ENCODE peak calls at places on chromosomes 3 and 15, in four cellular contexts. One of them, this sample, is unnamed.

GRCh38 chr15:35737521-35737920 is 191.6 kb upstream of the DPH6 start:
- DNase-seq in HepG2: no peak
- DNase-seq in H1: no peak
- DNase-seq in GM12878: no peak
- DNase-seq in this sample: no peak

GRCh38 chr15:32677238-32677750 is 35.8 kb downstream of the SCG5 start:
- DNase-seq in HepG2: peak; percentile 96
- DNase-seq in H1: no peak
- DNase-seq in GM12878: no peak
- DNase-seq in this sample: no peak

GRCh38 chr15:48800811-48801460 is 9.9 kb downstream of the CEP152 start:
- DNase-seq in HepG2: peak; percentile 26
- DNase-seq in H1: no peak
- DNase-seq in GM12878: no peak
- DNase-seq in this sample: peak; percentile 20

GRCh38 chr3:141646760-141647561 is 91.1 kb upstream of the RNF7 start:
- DNase-seq in HepG2: peak; percentile 69
- DNase-seq in H1: peak; percentile 31
- DNase-seq in GM12878: no peak
- DNase-seq in this sample: peak; percentile 70

GRCh38 chr3:174614046-174614445 is 245.1 kb upstream of the NAALADL2 start:
- DNase-seq in HepG2: no peak
- DNase-seq in H1: no peak
- DNase-seq in GM12878: no peak
- DNase-seq in this sample: no peak

GRCh38 chr3:187136936-187137335 is 2.4 kb downstream of the RPL39L start:
- DNase-seq in HepG2: no peak
- DNase-seq in H1: no peak
- DNase-seq in GM12878: no peak
- DNase-seq in this sample: no peak

GRCh38 chr3:42010530-42010929 is 48.6 kb upstream of the ULK4 start:
- DNase-seq in HepG2: no peak
- DNase-seq in H1: no peak
- DNase-seq in GM12878: no peak
- DNase-seq in this sample: no peak

GRCh38 chr3:126494204-126494603 is 18.5 kb upstream of the ZXDC start:
- DNase-seq in HepG2: no peak
- DNase-seq in H1: no peak
- DNase-seq in GM12878: no peak
- DNase-seq in this sample: no peak

GRCh38 chr3:156513619-156514018 is 41.3 kb downstream of the SSR3 start:
- DNase-seq in HepG2: peak; percentile 39
- DNase-seq in H1: no peak
- DNase-seq in GM12878: no peak
- DNase-seq in this sample: no peak

GRCh38 chr3:38986901-38987300 is 64.8 kb downstream of the SCN11A start:
- DNase-seq in HepG2: no peak
- DNase-seq in H1: no peak
- DNase-seq in GM12878: no peak
- DNase-seq in this sample: no peak

GRCh38 chr3:182980204-182981037 is at the start of gene DCUN1D1:
- DNase-seq in HepG2: peak; percentile 71
- DNase-seq in H1: peak; percentile 25
- DNase-seq in GM12878: peak; percentile 19
- DNase-seq in this sample: peak; percentile 99

GRCh38 chr3:52231502-52232278 is 6.2 kb upstream of the TLR9 start:
- DNase-seq in HepG2: no peak
- DNase-seq in H1: no peak
- DNase-seq in GM12878: no peak
- DNase-seq in this sample: peak; percentile 90

GRCh38 chr3:52230889-52231499 is 5.5 kb upstream of the TLR9 start:
- DNase-seq in HepG2: no peak
- DNase-seq in H1: no peak
- DNase-seq in GM12878: no peak
- DNase-seq in this sample: no peak

GRCh38 chr3:52233108-52233591 is 5.8 kb downstream of the TWF2 start:
- DNase-seq in HepG2: no peak
- DNase-seq in H1: no peak
- DNase-seq in GM12878: no peak
- DNase-seq in this sample: no peak

GRCh38 chr3:52233968-52234367 is 5.0 kb downstream of the TWF2 start:
- DNase-seq in HepG2: no peak
- DNase-seq in H1: no peak
- DNase-seq in GM12878: no peak
- DNase-seq in this sample: no peak

GRCh38 chr3:52232279-52233107 is 6.5 kb downstream of the TWF2 start:
- DNase-seq in HepG2: no peak
- DNase-seq in H1: no peak
- DNase-seq in GM12878: no peak
- DNase-seq in this sample: no peak
- H3K36me3 ChIP-seq in HepG2: peaks cover 49% of the 10 kb centered on the region
- H3K36me3 ChIP-seq in H1: peaks cover 13% of the 10 kb centered on the region
- H3K36me3 ChIP-seq in GM12878: peaks cover 14% of the 10 kb centered on the region
- H3K36me3 ChIP-seq in this sample: peaks cover 42% of the 10 kb centered on the region

GRCh38 chr3:185730550-185730949 is 94.3 kb downstream of the IGF2BP2 start:
- DNase-seq in HepG2: no peak
- DNase-seq in H1: no peak
- DNase-seq in GM12878: no peak
- DNase-seq in this sample: no peak

GRCh38 chr3:185732782-185733181 is 92.1 kb downstream of the IGF2BP2 start:
- DNase-seq in HepG2: peak; percentile 76
- DNase-seq in H1: no peak
- DNase-seq in GM12878: no peak
- DNase-seq in this sample: no peak

GRCh38 chr3:185737020-185737419 is 87.8 kb downstream of the IGF2BP2 start:
- DNase-seq in HepG2: no peak
- DNase-seq in H1: no peak
- DNase-seq in GM12878: no peak
- DNase-seq in this sample: no peak

GRCh38 chr3:185734725-185735096 is 90.1 kb downstream of the IGF2BP2 start:
- DNase-seq in HepG2: no peak
- DNase-seq in H1: no peak
- DNase-seq in GM12878: no peak
- DNase-seq in this sample: no peak

DNA sequence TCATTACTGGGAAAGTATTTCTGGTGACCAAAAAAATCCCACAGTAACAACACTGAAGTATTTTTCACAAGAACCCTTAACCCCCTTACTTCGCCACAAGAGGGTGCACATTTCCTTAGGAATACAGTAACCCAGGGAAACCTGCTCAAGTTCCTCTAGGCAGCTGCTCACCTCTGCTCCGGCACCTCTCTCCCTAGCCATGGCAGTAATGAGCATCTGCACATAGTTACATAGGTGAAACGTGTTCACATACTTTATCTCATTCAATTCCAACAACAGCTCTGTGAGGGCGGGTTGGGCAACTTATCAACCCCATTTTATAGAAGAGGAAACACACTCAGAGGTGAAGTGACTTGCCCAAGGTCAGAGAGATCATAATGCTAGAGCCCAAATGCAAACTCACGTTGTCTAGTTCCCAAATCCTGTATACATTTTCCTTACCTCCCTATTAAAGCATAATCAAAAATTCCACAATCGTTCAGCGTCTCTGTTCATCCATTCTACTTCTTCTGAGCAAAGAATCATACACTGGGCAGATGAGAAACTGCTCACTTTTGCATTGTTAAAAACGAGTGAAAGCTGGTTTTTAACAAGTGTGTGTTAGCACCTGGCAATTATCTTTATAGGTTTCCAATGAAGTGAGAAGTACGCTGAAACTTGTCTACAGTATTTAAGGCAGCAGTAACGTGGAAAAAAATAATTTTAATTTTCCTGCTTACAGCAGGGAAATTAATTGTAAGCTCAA is 90.7 kb downstream of the IGF2BP2 start:
- DNase-seq in HepG2: peak; percentile 63
- DNase-seq in H1: no peak
- DNase-seq in GM12878: no peak
- DNase-seq in this sample: peak; percentile 57
- TF ChIP-seq GABPA in HepG2: no peak
- TF ChIP-seq GABPA in H1: no peak
- TF ChIP-seq GABPA in GM12878: no peak
- TF ChIP-seq GABPA in this sample: no peak

GRCh38 chr15:28184166-28184565 is 85.1 kb upstream of the OCA2 start:
- DNase-seq in HepG2: no peak
- DNase-seq in H1: no peak
- DNase-seq in GM12878: no peak
- DNase-seq in this sample: no peak
- H3K36me3 ChIP-seq in HepG2: peaks cover 46% of the 10 kb centered on the region
- H3K36me3 ChIP-seq in H1: peaks cover 35% of the 10 kb centered on the region
- H3K36me3 ChIP-seq in GM12878: peaks cover 6% of the 10 kb centered on the region
- H3K36me3 ChIP-seq in this sample: peaks cover 61% of the 10 kb centered on the region

DNA sequence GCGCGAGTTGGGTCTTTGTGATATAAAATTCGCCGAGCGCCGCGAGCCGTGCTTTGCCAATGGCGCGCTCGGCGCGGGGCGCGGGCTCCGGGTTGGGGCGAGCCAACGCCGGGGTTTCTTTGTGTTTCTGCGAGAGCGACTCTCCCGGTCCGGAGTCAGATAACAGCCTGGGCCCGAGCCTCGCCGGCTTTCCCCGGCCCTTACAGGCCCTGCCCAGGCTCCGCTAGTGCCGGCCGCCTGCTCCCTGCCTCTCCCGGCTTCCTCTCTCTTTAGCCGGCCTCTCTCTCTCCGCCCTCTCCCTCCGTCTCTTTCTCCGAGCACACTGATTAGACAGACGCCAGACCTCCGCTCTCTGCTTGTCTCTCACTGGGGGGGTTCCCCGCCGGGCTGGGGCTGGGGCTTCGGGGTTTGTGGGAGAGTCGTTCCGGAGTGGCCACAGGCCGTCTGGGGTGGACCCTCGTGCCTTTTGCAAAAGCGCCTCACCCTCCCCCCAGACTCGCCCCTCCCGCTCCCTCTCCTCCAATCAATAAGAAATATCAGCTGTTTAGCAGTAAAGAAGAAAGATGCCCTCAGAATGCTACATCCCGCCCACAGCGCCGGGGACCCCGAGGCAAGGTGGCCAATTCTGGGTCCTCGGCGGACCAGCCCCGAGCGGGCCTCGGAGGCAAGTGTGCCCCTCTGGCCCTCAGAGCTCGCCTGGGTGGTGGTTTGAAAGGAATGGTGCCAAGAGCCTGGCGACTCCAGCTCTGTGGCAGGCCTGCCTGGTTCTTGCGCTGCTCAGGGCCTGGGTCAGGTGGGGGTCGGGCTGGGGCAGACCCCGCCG is 2.9 kb downstream of the NR2F2 start:
- DNase-seq in HepG2: no peak
- DNase-seq in H1: no peak
- DNase-seq in GM12878: no peak
- DNase-seq in this sample: peak; percentile 57
- TF ChIP-seq GABPA in HepG2: no peak
- TF ChIP-seq GABPA in H1: no peak
- TF ChIP-seq GABPA in GM12878: no peak
- TF ChIP-seq GABPA in this sample: no peak

DNA sequence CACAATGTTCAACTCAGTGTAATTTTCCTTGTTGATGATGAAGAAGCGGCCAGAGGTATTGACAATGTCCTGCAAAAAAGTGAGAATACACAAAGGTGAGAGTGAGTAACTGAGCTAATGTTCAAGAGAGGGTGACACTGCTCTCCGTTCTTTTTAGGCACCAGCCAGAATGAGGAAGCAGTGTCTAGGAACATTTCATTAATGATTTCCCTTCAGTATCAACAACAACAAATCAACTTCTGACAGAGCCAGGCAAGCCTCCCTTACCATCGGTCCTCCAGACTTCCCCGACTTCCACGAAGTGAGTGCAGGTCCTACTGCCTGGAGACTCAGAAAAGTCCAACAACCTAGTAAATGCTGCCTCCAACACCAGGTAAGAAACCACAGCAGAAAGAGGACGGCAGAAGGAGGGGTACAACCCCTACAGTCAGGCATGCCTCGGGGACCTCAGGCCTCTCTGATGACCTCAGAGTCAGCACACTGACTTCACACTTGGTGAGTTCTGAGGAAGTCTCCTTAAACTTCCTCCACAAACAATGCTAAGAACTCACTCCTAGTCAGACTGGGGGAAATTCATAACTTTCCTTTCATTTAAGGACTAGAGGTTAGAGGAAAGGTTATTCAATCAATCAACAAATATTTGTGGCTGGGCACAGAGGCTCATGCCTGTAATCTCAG is 62.7 kb downstream of the NPTN start:
- DNase-seq in HepG2: no peak
- DNase-seq in H1: no peak
- DNase-seq in GM12878: no peak
- DNase-seq in this sample: no peak
- H3K36me3 ChIP-seq in HepG2: peaks cover 68% of the 10 kb centered on the region
- H3K36me3 ChIP-seq in H1: peaks cover 61% of the 10 kb centered on the region
- H3K36me3 ChIP-seq in GM12878: peaks cover 26% of the 10 kb centered on the region
- H3K36me3 ChIP-seq in this sample: peaks cover 50% of the 10 kb centered on the region

GRCh38 chr3:67384790-67385397 is 269.5 kb downstream of the SUCLG2 start:
- DNase-seq in HepG2: peak; percentile 23
- DNase-seq in H1: peak; percentile 43
- DNase-seq in GM12878: no peak
- DNase-seq in this sample: peak; percentile 42
- TF ChIP-seq GABPA in HepG2: no peak
- TF ChIP-seq GABPA in H1: no peak
- TF ChIP-seq GABPA in GM12878: no peak
- TF ChIP-seq GABPA in this sample: no peak

DNA sequence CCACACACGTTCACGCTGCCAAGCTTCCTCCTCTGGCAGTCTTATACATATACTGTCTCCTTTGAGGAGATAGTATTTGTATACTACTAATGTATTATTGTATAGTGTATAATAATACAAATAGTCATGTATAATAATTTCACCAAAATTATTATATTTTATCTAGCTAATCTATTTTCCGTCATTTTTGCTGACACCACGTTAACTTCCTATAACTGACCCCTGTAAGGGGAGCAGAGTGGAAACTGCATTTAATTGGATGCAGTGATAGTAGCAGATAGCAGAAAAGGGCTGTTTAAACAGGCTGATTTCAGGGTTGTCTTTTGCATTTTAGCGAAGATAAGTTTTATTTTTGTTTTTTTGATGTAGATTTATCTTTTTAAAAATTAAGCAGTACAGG is 30.5 kb upstream of the TMEM42 start:
- DNase-seq in HepG2: no peak
- DNase-seq in H1: no peak
- DNase-seq in GM12878: no peak
- DNase-seq in this sample: no peak
- H3K36me3 ChIP-seq in HepG2: peaks cover 21% of the 10 kb centered on the region
- H3K36me3 ChIP-seq in H1: peaks cover 47% of the 10 kb centered on the region
- H3K36me3 ChIP-seq in GM12878: peaks cover 15% of the 10 kb centered on the region
- H3K36me3 ChIP-seq in this sample: peaks cover 30% of the 10 kb centered on the region